ENCODE peak calls at places on chromosomes 3 and 15, in eight cellular contexts. One of them, this sample, is unnamed. For H3K9me3, the result is how much of the 10 kb centered on the place peaks cover.

GRCh38 chr3:114362815-114363214 is 69.0 kb downstream of the TIGIT start:
- DNase-seq in stomach: no peak
- DNase-seq in A549: peak
- DNase-seq in ovary: no peak
- DNase-seq in K562: no peak
- DNase-seq in tibial nerve: no peak
- DNase-seq in suprapubic skin: no peak
- DNase-seq in SK-N-SH: peak
- DNase-seq in this sample: no peak

GRCh38 chr15:77830041-77830440 is 197.3 kb upstream of the LINGO1 start:
- DNase-seq in stomach: no peak
- DNase-seq in A549: no peak
- DNase-seq in ovary: no peak
- DNase-seq in K562: peak
- DNase-seq in tibial nerve: no peak
- DNase-seq in suprapubic skin: no peak
- DNase-seq in SK-N-SH: no peak
- DNase-seq in this sample: no peak

GRCh38 chr3:149963485-149963884 is 7.2 kb downstream of the PFN2 start:
- DNase-seq in stomach: no peak
- DNase-seq in A549: no peak
- DNase-seq in ovary: no peak
- DNase-seq in K562: no peak
- DNase-seq in tibial nerve: no peak
- DNase-seq in suprapubic skin: no peak
- DNase-seq in SK-N-SH: no peak
- DNase-seq in this sample: no peak

GRCh38 chr3:170745211-170745718 is 124.7 kb downstream of the RPL22L1 start:
- DNase-seq in stomach: no peak
- DNase-seq in A549: no peak
- DNase-seq in ovary: no peak
- DNase-seq in K562: no peak
- DNase-seq in tibial nerve: no peak
- DNase-seq in suprapubic skin: no peak
- DNase-seq in SK-N-SH: no peak
- DNase-seq in this sample: no peak

GRCh38 chr3:54531741-54532140 is 396.1 kb downstream of the LRTM1 start:
- DNase-seq in stomach: no peak
- DNase-seq in A549: no peak
- DNase-seq in ovary: no peak
- DNase-seq in K562: no peak
- DNase-seq in tibial nerve: no peak
- DNase-seq in suprapubic skin: no peak
- DNase-seq in SK-N-SH: no peak
- DNase-seq in this sample: peak

GRCh38 chr3:4994823-4995499 is 15.7 kb downstream of the BHLHE40 start:
- DNase-seq in stomach: peak
- DNase-seq in A549: no peak
- DNase-seq in ovary: no peak
- DNase-seq in K562: peak
- DNase-seq in tibial nerve: peak
- DNase-seq in suprapubic skin: peak
- DNase-seq in SK-N-SH: no peak
- DNase-seq in this sample: no peak

GRCh38 chr3:11803977-11804903 is 42.4 kb downstream of the TAMM41 start:
- DNase-seq in stomach: peak
- DNase-seq in A549: peak
- DNase-seq in ovary: no peak
- DNase-seq in K562: peak
- DNase-seq in tibial nerve: peak
- DNase-seq in suprapubic skin: no peak
- DNase-seq in SK-N-SH: peak
- DNase-seq in this sample: no peak

GRCh38 chr3:119409844-119410243 is 53.6 kb downstream of the TMEM39A start:
- DNase-seq in stomach: no peak
- DNase-seq in A549: no peak
- DNase-seq in ovary: no peak
- DNase-seq in K562: no peak
- DNase-seq in tibial nerve: no peak
- DNase-seq in suprapubic skin: no peak
- DNase-seq in SK-N-SH: no peak
- DNase-seq in this sample: peak

DNA sequence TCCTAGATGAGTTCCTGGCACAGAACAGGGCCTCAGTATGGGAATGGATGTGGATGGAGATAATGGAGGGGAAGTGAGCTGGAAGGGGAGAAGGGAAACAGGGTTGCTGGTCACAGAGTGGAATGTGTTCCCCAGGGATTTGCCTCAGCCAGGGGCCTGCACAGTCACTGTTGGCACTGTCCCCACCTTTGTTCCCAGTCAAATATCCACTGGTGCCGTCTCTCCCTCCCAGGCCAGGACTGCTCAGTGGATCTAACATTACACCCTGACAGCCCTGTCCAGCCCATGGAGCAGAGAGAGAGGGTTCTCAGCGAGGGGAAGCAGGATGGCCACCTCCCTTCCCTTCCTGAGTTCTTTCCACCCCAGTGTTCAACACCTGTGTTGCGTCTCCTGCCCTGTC is 1.5 kb upstream of the PPP1R2 start:
- DNase-seq in stomach: no peak
- DNase-seq in A549: no peak
- DNase-seq in ovary: peak
- DNase-seq in K562: no peak
- DNase-seq in tibial nerve: peak
- DNase-seq in suprapubic skin: no peak
- DNase-seq in SK-N-SH: no peak
- DNase-seq in this sample: peak
- TF ChIP-seq EP300 in stomach: no peak
- TF ChIP-seq EP300 in A549: no peak
- TF ChIP-seq EP300 in ovary: no peak
- TF ChIP-seq EP300 in K562: no peak
- TF ChIP-seq EP300 in tibial nerve: no peak
- TF ChIP-seq EP300 in suprapubic skin: no peak
- TF ChIP-seq EP300 in SK-N-SH: no peak
- TF ChIP-seq EP300 in this sample: no peak

GRCh38 chr3:16671690-16672089 is 66.5 kb upstream of the DAZL start:
- DNase-seq in stomach: no peak
- DNase-seq in A549: no peak
- DNase-seq in ovary: no peak
- DNase-seq in K562: no peak
- DNase-seq in tibial nerve: no peak
- DNase-seq in suprapubic skin: no peak
- DNase-seq in SK-N-SH: no peak
- DNase-seq in this sample: no peak
- H3K9me3 ChIP-seq in stomach: under half
- H3K9me3 ChIP-seq in A549: under half
- H3K9me3 ChIP-seq in ovary: under half
- H3K9me3 ChIP-seq in K562: under half
- H3K9me3 ChIP-seq in tibial nerve: under half
- H3K9me3 ChIP-seq in suprapubic skin: under half
- H3K9me3 ChIP-seq in SK-N-SH: under half
- H3K9me3 ChIP-seq in this sample: under half

DNA sequence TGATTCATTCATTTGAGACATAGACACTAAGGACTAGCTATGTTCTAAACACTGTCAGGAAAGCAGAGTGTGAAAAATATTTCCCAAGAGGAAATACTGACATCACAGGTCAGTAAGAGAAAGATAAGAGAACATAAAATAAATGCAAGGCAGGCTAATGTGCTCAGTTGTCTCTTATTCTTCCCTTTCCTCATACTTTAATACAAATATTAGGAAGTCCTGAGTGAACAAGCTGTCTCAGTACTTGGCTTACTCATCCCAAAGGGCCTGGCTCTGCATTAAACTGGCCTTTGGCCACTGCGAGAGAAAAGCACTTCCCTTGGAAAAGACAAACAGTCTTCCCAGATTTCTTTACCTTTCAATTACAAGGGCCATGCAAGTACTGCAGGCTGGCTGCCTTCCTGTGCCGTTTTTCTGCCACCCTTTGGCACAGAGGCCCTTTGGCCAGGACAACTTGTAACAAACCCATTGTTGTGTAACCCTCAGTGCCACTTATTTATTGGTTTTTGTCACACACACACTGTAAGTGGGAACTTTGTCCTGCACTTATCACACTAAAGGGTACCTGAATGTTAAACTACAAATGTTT is 31.7 kb downstream of the EDC3 start:
- DNase-seq in stomach: peak
- DNase-seq in A549: no peak
- DNase-seq in ovary: no peak
- DNase-seq in K562: no peak
- DNase-seq in tibial nerve: peak
- DNase-seq in suprapubic skin: no peak
- DNase-seq in SK-N-SH: no peak
- DNase-seq in this sample: no peak
- TF ChIP-seq EP300 in stomach: no peak
- TF ChIP-seq EP300 in A549: no peak
- TF ChIP-seq EP300 in ovary: no peak
- TF ChIP-seq EP300 in K562: no peak
- TF ChIP-seq EP300 in tibial nerve: peak
- TF ChIP-seq EP300 in suprapubic skin: no peak
- TF ChIP-seq EP300 in SK-N-SH: no peak
- TF ChIP-seq EP300 in this sample: no peak

GRCh38 chr15:20346082-20346805 is 195.4 kb downstream of the GOLGA6L6 start:
- DNase-seq in stomach: no peak
- DNase-seq in A549: no peak
- DNase-seq in ovary: peak
- DNase-seq in K562: no peak
- DNase-seq in tibial nerve: no peak
- DNase-seq in suprapubic skin: peak
- DNase-seq in SK-N-SH: no peak
- DNase-seq in this sample: peak

GRCh38 chr15:20345401-20345958 is 196.1 kb downstream of the GOLGA6L6 start:
- DNase-seq in stomach: no peak
- DNase-seq in A549: no peak
- DNase-seq in ovary: peak
- DNase-seq in K562: peak
- DNase-seq in tibial nerve: no peak
- DNase-seq in suprapubic skin: no peak
- DNase-seq in SK-N-SH: peak
- DNase-seq in this sample: peak

GRCh38 chr15:20348900-20349773 is 192.5 kb downstream of the GOLGA6L6 start:
- DNase-seq in stomach: peak
- DNase-seq in A549: no peak
- DNase-seq in ovary: peak
- DNase-seq in K562: no peak
- DNase-seq in tibial nerve: no peak
- DNase-seq in suprapubic skin: peak
- DNase-seq in SK-N-SH: no peak
- DNase-seq in this sample: no peak

GRCh38 chr15:20349774-20350498 is 191.7 kb downstream of the GOLGA6L6 start:
- DNase-seq in stomach: peak
- DNase-seq in A549: no peak
- DNase-seq in ovary: peak
- DNase-seq in K562: no peak
- DNase-seq in tibial nerve: no peak
- DNase-seq in suprapubic skin: peak
- DNase-seq in SK-N-SH: no peak
- DNase-seq in this sample: no peak

GRCh38 chr15:20348291-20348899 is 193.2 kb downstream of the GOLGA6L6 start:
- DNase-seq in stomach: no peak
- DNase-seq in A549: no peak
- DNase-seq in ovary: peak
- DNase-seq in K562: no peak
- DNase-seq in tibial nerve: no peak
- DNase-seq in suprapubic skin: no peak
- DNase-seq in SK-N-SH: no peak
- DNase-seq in this sample: peak
- H3K9me3 ChIP-seq in stomach: under half
- H3K9me3 ChIP-seq in A549: half or more
- H3K9me3 ChIP-seq in ovary: under half
- H3K9me3 ChIP-seq in K562: under half
- H3K9me3 ChIP-seq in tibial nerve: under half
- H3K9me3 ChIP-seq in suprapubic skin: under half
- H3K9me3 ChIP-seq in SK-N-SH: under half
- H3K9me3 ChIP-seq in this sample: under half

DNA sequence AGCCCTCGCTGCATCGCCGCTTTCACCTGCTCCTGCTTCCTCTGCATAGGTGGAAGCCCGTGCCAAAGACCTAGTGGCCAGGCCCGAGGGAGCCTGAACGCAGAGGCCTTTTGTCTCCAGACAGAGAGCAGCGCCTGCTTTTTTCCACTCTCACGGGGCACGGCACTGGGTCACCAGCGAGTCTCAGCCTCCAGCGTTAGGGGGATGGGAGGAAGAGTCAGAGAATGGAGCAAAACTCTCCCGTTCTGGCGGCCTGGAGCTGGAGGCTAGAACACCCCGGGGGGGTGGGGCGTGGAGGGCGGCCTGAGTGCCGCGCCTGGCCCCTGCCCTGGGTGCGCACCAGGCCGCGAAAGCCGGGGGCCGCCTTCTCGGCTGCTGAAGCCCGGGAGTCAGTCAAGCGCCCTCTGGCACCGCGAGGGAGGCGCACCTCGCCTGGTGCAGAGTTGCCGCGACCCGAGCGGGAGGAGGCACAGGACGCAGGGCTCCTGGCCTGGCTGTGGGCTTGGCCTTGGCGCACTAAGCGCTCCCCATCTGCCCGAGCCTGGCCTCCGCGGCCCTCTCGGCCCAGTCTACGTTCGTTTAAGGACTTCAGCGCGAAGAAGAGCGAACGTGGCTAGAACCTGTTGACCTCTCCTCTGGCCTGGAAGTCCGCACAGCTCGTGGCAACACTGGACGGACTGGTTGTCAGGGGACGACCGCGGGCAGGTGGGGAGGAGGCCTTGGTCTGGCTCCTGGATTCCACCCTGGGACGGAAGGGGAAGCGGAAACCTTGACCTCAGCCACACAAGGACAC is 21.5 kb downstream of the NR2F2 start:
- DNase-seq in stomach: peak
- DNase-seq in A549: no peak
- DNase-seq in ovary: peak
- DNase-seq in K562: no peak
- DNase-seq in tibial nerve: no peak
- DNase-seq in suprapubic skin: no peak
- DNase-seq in SK-N-SH: no peak
- DNase-seq in this sample: no peak
- TF ChIP-seq EP300 in stomach: no peak
- TF ChIP-seq EP300 in A549: no peak
- TF ChIP-seq EP300 in ovary: no peak
- TF ChIP-seq EP300 in K562: no peak
- TF ChIP-seq EP300 in tibial nerve: peak
- TF ChIP-seq EP300 in suprapubic skin: no peak
- TF ChIP-seq EP300 in SK-N-SH: no peak
- TF ChIP-seq EP300 in this sample: no peak

DNA sequence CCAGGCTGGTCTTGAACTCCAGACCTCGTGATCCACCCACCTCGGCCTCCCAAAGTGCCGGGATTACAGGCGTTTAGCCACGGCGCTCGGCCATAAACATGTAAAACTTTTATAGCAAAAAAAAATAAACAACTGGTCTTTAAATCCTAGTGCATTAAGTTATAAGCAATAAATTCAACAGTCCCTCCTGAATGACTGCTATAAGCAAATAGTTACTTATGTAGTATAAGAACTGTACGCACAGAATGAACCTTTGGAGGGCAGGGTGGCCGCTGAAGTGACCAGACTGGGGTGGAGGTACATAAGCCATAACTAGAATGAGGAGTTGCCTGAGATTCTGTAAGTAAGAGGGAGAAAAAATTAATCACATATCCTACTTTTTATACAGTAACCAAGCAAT is 12.6 kb downstream of the CCDC14 start:
- DNase-seq in stomach: no peak
- DNase-seq in A549: no peak
- DNase-seq in ovary: no peak
- DNase-seq in K562: no peak
- DNase-seq in tibial nerve: no peak
- DNase-seq in suprapubic skin: no peak
- DNase-seq in SK-N-SH: no peak
- DNase-seq in this sample: no peak
- H3K9me3 ChIP-seq in stomach: under half
- H3K9me3 ChIP-seq in A549: under half
- H3K9me3 ChIP-seq in ovary: under half
- H3K9me3 ChIP-seq in K562: under half
- H3K9me3 ChIP-seq in tibial nerve: under half
- H3K9me3 ChIP-seq in suprapubic skin: under half
- H3K9me3 ChIP-seq in SK-N-SH: under half
- H3K9me3 ChIP-seq in this sample: under half